ENCODE peak calls at places on chromosomes 16 and 17, in nine cellular contexts. K is activated T-cell treated with anti-CD3 and anti-CD28 coated beads, Interleukin-2, amount 50 U/mL, for 1 hour; I is HS-5; H is NCI-H345; W is T-cell; Y is progenitor cell of endocrine pancreas; V is activated T-helper 9 cell treated with anti-CD3 and anti-CD28 coated beads, Interleukin-2, amount 50 U/mL, for 16 hours; S is midbrain; G is stimulated activated CD8-positive, alpha-beta memory T cell treated with anti-CD3 and anti-CD28 coated beads, Interleukin-15, amount 100 ng/mL, for 4 hours. E is an unnamed sample.

GRCh38 chr16:66427871-66428681 is 981 bp downstream of the BEAN1 start:
- DNase-seq in S (no peak), H (no peak), I (no peak), W (no peak), Y (no peak), G (no peak), K (no peak), V (no peak), E (no peak)

GRCh38 chr16:20675488-20676267 is 21.8 kb downstream of the ACSM1 start:
- DNase-seq in W (peak; percentile 30), K (peak; percentile 21), G (no peak), V (no peak), H (peak; percentile 79), Y (no peak), I (no peak), S (no peak), E (no peak)

GRCh38 chr17:66340720-66341119 is 38.3 kb downstream of the PRKCA start:
- DNase-seq in Y (no peak), I (no peak), W (no peak), K (no peak), G (no peak), V (no peak), H (no peak), S (no peak), E (no peak)

GRCh38 chr17:6753006-6753445 is 2.8 kb upstream of the XAF1 start:
- DNase-seq in V (peak; percentile 25), I (no peak), H (no peak), S (no peak), G (peak; percentile 27), W (no peak), Y (no peak), K (peak; percentile 46), E (peak; percentile 26)

GRCh38 chr16:75029854-75030253 is 31.0 kb downstream of the ZNRF1 start:
- DNase-seq in I (peak; percentile 78), H (no peak), W (no peak), V (no peak), G (no peak), K (no peak), Y (no peak), S (no peak), E (no peak)

GRCh38 chr16:13014516-13014915 is 113.1 kb downstream of the SHISA9 start:
- DNase-seq in H (no peak), Y (no peak), I (no peak), K (no peak), V (no peak), S (no peak), W (no peak), G (no peak), E (no peak)

GRCh38 chr17:34171245-34171818 is 83.8 kb upstream of the CCL2 start:
- DNase-seq in Y (peak; percentile 45), K (peak; percentile 36), I (peak; percentile 24), V (peak; percentile 9), S (no peak), H (peak; percentile 27), G (no peak), W (peak; percentile 39), E (peak; percentile 31)

GRCh38 chr16:200388-200787 is 20.1 kb downstream of the HBQ1 start:
- DNase-seq in S (no peak), G (no peak), H (no peak), Y (no peak), I (peak; percentile 63), V (no peak), W (no peak), K (no peak), E (no peak)

GRCh38 chr17:74921045-74921681 is 1.9 kb downstream of the USH1G start:
- DNase-seq in V (no peak), S (no peak), G (no peak), K (no peak), Y (no peak), H (no peak), W (no peak), I (no peak), E (no peak)